ENCODE peak calls at places on chromosomes 7 and 10, in six cellular contexts. L is lung, T is heart right ventricle, E is HepG2, Y is lower lobe of right lung, Q is upper lobe of right lung. F is an unnamed sample.

GRCh38 chr10:13894412-13895093 is 307.8 kb downstream of the PRPF18 start:
- ATAC-seq in L (no peak), T (no peak), E (no peak), Y (no peak), Q (peak; percentile 9), F (no peak)

GRCh38 chr7:122430710-122431109 is 126.2 kb upstream of the FEZF1 start:
- ATAC-seq in L (no peak), T (no peak), E (no peak), Y (no peak), Q (no peak), F (no peak)

GRCh38 chr7:2955177-2955768 is 88.4 kb downstream of the CARD11 start:
- ATAC-seq in L (no peak), T (no peak), E (no peak), Y (no peak), Q (no peak), F (no peak)

GRCh38 chr10:51846856-51847506 is 147.6 kb upstream of the CSTF2T start:
- ATAC-seq in L (no peak), T (no peak), E (no peak), Y (no peak), Q (no peak), F (no peak)

GRCh38 chr10:4708123-4708759 is 117.8 kb upstream of the AKR1E2 start:
- ATAC-seq in L (no peak), T (no peak), E (peak; percentile 47), Y (no peak), Q (no peak), F (no peak)

GRCh38 chr7:70694909-70695803 is 436.8 kb upstream of the GALNT17 start:
- ATAC-seq in L (no peak), T (no peak), E (peak; percentile 20), Y (peak; percentile 48), Q (peak; percentile 25), F (no peak)

GRCh38 chr7:92669616-92670153 is 79.5 kb upstream of the FAM133B start:
- ATAC-seq in L (no peak), T (no peak), E (no peak), Y (no peak), Q (no peak), F (no peak)

GRCh38 chr7:153158204-153158603 is 398.7 kb downstream of the ACTR3B start:
- ATAC-seq in L (no peak), T (no peak), E (no peak), Y (no peak), Q (no peak), F (no peak)

GRCh38 chr10:35822316-35822715 is 180.2 kb upstream of the FZD8 start:
- ATAC-seq in L (peak; percentile 34), T (peak; percentile 96), E (peak; percentile 97), Y (peak; percentile 91), Q (peak; percentile 97), F (peak; percentile 92)

GRCh38 chr10:102230861-102231356 is 4.8 kb downstream of the ELOVL3 start:
- ATAC-seq in L (no peak), T (no peak), E (peak; percentile 6), Y (peak; percentile 40), Q (peak; percentile 2), F (no peak)

GRCh38 chr7:44463169-44463808 is 27.2 kb downstream of the NUDCD3 start:
- ATAC-seq in L (no peak), T (no peak), E (no peak), Y (no peak), Q (no peak), F (no peak)

GRCh38 chr10:21705142-21705827 is 171.3 kb downstream of the MLLT10 start:
- ATAC-seq in L (no peak), T (no peak), E (peak; percentile 58), Y (no peak), Q (peak; percentile 43), F (no peak)

GRCh38 chr7:44264221-44264956 is 61.0 kb downstream of the CAMK2B start:
- ATAC-seq in L (no peak), T (no peak), E (no peak), Y (no peak), Q (no peak), F (no peak)

GRCh38 chr7:52260046-52260665 is 775.3 kb upstream of the POM121L12 start:
- ATAC-seq in L (no peak), T (no peak), E (no peak), Y (no peak), Q (peak; percentile 54), F (no peak)

GRCh38 chr7:30321089-30321991 is 36.9 kb downstream of the ZNRF2 start:
- ATAC-seq in L (no peak), T (peak; percentile 52), E (no peak), Y (peak; percentile 47), Q (no peak), F (no peak)

GRCh38 chr7:120441850-120442249 is 168.9 kb downstream of the KCND2 start:
- ATAC-seq in L (no peak), T (no peak), E (no peak), Y (no peak), Q (no peak), F (no peak)

DNA sequence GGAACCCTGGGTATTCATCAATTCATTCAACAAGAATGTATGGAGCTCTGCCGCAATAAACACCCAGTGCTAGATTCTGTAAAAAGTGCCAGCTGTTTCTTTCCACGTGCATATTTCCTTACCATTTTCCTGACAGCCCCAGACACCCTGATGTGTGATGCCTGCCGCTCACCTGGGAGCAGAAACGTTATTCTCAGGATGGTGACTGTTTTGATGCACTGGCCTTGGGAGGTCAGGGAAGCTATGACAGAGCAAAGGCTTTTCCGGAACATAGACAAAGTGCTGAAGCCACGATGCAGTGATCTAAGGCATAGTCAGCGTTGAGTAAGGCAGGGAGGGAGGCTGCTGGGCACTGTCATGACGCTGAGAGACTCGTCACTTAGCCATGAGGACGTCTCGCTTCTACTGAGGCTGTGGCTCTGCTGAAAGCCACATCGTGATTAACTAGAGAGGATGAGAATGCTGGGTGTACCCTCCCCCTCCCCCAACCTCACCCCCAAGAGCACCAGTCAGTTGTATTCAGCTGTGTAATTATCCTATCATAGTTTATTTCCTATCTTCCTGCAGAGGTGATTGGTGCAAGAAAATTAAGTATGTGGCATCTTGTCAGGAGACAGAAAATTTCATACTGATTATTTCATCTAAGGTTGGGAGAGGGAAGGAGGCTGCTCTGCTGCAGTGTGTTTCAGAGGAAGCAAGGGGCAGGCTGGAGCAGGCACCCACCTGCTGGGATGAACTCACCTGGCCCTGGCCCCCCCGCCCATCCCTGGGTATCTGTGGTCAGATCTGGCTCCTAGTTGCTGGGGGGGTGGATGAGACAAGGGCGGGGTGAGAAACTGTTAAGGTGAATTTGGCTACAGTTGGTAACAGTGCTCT is 48.8 kb upstream of the SMNDC1 start:
- ATAC-seq in L (peak; percentile 38), T (no peak), E (no peak), Y (no peak), Q (peak; percentile 8), F (peak; percentile 20)
- H3K4me3 ChIP-seq in L (no peak overlapping the region), T (no peak overlapping the region), E (no peak overlapping the region), Y (no peak overlapping the region), Q (no peak overlapping the region), F (no peak overlapping the region)

DNA sequence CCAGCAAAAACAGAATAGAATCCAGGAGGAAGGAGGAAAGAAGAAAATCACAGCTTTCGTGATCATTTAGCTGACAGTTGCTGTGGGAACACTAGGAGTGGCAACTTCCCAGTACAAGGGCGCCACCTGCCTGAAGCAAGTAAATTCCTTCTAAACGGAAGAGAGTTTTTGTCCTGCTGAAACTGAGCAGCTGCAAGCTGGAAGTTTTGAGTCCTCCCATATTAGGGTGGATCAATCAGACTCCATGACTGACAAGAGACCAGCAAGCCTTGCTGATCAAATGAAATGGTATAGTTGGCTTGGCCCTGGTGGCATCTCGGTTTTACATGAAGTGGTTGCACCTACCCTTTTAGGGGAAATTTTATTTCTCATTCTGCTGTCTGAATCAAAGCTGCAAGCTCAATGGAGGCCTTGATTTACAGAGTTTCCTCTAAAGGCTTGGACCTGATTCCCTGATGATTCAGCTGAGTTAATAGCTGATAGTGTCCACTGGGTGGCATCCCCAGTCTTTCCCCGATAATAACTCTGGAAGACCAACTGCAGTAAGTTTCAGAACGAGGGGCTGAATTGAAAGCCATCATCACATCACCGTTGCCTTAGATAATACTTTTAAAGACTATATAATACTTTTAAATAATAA is 299.6 kb downstream of the HGF start:
- ATAC-seq in L (peak; percentile 73), T (peak; percentile 77), E (peak; percentile 92), Y (peak; percentile 80), Q (peak; percentile 89), F (peak; percentile 53)
- H3K4me3 ChIP-seq in L (no peak overlapping the region), T (peak overlapping the region; percentile 12), E (no peak overlapping the region), Y (no peak overlapping the region), Q (no peak overlapping the region), F (no peak overlapping the region)

DNA sequence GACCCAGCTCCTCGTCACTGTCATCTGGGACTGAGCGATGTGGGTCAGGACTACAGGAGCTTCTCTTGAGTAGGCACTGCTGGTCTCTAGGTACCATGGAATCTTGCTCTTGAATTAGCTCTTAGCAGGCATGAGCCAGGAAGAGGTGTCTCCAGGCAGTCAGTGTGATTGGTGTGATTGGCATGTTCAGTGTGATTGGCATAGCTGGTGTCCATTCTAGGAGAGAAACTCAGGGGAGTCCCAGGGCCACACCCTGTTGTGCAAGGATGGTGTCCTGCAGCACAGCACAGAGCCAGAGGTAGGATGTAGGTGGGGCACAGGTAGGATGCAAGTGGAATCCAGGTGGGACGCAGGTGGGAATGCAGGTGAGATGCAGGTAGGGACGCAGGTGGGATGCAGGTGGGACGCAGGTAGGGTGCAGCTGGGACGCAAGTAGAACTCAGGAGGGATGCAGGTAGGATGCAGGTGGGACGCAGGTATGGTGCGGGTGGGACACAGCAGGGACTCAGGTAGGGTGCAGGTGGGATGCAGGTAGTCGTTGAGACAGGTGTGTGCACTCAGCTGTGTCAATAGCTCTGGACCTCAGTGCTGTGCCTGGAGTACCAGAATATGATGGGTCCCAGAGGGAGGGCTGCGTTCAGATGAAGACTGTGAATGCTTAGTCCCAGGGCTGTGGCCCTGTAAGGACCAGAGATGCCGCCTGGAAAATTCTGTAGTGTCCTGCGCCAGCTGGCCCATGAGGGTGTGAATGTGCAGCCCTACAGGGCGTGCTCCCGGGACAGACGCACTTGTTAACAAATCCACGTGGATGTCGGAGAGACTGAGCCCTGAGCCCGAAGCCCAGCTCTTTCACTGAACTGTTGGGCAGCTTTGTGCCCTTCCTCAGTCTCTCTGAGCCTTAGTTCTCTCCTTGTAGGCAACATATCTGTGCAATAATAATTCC is 248.2 kb upstream of the PITRM1 start:
- ATAC-seq in L (no peak), T (no peak), E (no peak), Y (no peak), Q (no peak), F (no peak)
- H3K4me3 ChIP-seq in L (no peak overlapping the region), T (no peak overlapping the region), E (no peak overlapping the region), Y (no peak overlapping the region), Q (no peak overlapping the region), F (no peak overlapping the region)

DNA sequence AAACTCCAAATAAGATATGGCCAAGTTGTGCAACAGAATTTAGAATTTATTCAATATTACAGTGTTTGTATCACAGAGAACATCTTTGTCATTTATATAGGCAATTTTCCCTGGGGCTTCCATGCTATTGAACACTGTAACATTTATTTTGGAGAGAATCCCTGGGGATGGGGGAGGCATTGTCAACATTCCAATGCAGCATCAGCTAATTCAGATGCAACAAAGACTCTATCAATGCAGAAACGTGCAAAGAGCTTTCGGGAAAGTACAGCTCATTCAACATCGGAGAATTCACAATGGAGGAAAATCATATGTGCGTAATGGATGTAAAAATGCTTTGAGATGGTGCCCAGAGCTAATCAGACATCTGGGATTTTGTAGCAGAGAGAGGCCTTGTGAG is 28.2 kb upstream of the FIS1 start:
- ATAC-seq in L (no peak), T (no peak), E (no peak), Y (no peak), Q (no peak), F (no peak)
- H3K4me3 ChIP-seq in L (no peak overlapping the region), T (no peak overlapping the region), E (no peak overlapping the region), Y (no peak overlapping the region), Q (no peak overlapping the region), F (no peak overlapping the region)